ENCODE peak calls at places on chromosomes 16 and 17, in six cellular contexts. E, P, O, X, T and N are unnamed samples.
A peak's percentile ranks its signal among the peaks of the same experiment; 100 is the strongest.

GRCh38 chr17:68456529-68457167 is 648 bp downstream of the WIPI1 start:
- DNase-seq in X (peak; percentile 79), P (peak; percentile 62), O (peak; percentile 87), E (peak; percentile 93), T (peak; percentile 87), N (no peak)

GRCh38 chr16:17784073-17784472 is 313.3 kb upstream of the XYLT1 start:
- DNase-seq in X (no peak), P (no peak), E (no peak), T (peak; percentile 34), O (no peak), N (no peak)

GRCh38 chr17:17495448-17496188 is 577 bp downstream of the RASD1 start:
- DNase-seq in X (peak; percentile 68), O (peak; percentile 84), E (no peak), T (no peak), P (no peak), N (peak; percentile 20)

GRCh38 chr16:83420206-83420760 is 387.5 kb upstream of the HSBP1 start:
- DNase-seq in O (no peak), X (no peak), P (no peak), T (peak; percentile 26), E (peak; percentile 10), N (no peak)

GRCh38 chr16:88785106-88785924 is at the start of gene PIEZO1:
- DNase-seq in O (peak; percentile 97), E (no peak), P (peak; percentile 75), T (peak; percentile 47), X (peak; percentile 87), N (peak; percentile 83)

GRCh38 chr17:1490643-1491405 is 1.7 kb downstream of the MYO1C start:
- DNase-seq in O (peak; percentile 94), X (peak; percentile 85), T (peak; percentile 42), E (no peak), P (peak; percentile 40), N (peak; percentile 36)

GRCh38 chr17:29546085-29546484 is 20.8 kb downstream of the ABHD15 start:
- DNase-seq in E (no peak), O (no peak), X (no peak), P (no peak), T (no peak), N (no peak)

GRCh38 chr16:10619271-10619849 is 39.0 kb upstream of the EMP2 start:
- DNase-seq in O (no peak), T (peak; percentile 45), E (no peak), P (peak; percentile 82), X (peak; percentile 88), N (no peak)

GRCh38 chr16:87441886-87442580 is 49.9 kb downstream of the MAP1LC3B start:
- DNase-seq in X (no peak), E (no peak), T (no peak), O (no peak), P (no peak), N (no peak)

GRCh38 chr16:86934581-86935322 is 356.4 kb downstream of the FOXL1 start:
- DNase-seq in E (no peak), P (no peak), X (peak; percentile 33), T (no peak), O (no peak), N (no peak)

GRCh38 chr17:48791128-48792032 is 25.6 kb downstream of the TTLL6 start:
- DNase-seq in O (no peak), P (peak; percentile 66), E (peak; percentile 94), T (peak; percentile 68), X (peak; percentile 70), N (no peak)

GRCh38 chr17:54980372-54980771 is 11.8 kb downstream of the STXBP4 start:
- DNase-seq in E (no peak), O (no peak), P (no peak), X (no peak), T (no peak), N (no peak)

GRCh38 chr17:45311406-45311761 is 5.4 kb downstream of the MAP3K14 start:
- DNase-seq in O (no peak), X (no peak), E (no peak), T (no peak), P (peak; percentile 37), N (no peak)

GRCh38 chr17:45313927-45314760 is 2.7 kb downstream of the MAP3K14 start:
- DNase-seq in P (no peak), X (no peak), T (no peak), O (no peak), E (no peak), N (no peak)

GRCh38 chr17:45311762-45312476 is 4.9 kb downstream of the MAP3K14 start:
- DNase-seq in X (peak; percentile 86), P (peak; percentile 33), E (no peak), O (peak; percentile 91), T (peak; percentile 96), N (peak; percentile 53)

GRCh38 chr17:45313419-45313771 is 3.4 kb downstream of the MAP3K14 start:
- DNase-seq in T (no peak), P (no peak), O (no peak), X (no peak), E (no peak), N (no peak)

GRCh38 chr17:45312477-45313418 is 4.1 kb downstream of the MAP3K14 start:
- DNase-seq in P (no peak), X (no peak), T (no peak), O (no peak), E (no peak), N (peak; percentile 19)
- H3K4me1 ChIP-seq in P (peaks cover 24% of the 10 kb centered on the region), X (peaks cover 40% of the 10 kb centered on the region), T (peaks cover 55% of the 10 kb centered on the region), O (peaks cover 88% of the 10 kb centered on the region), E (peaks cover 66% of the 10 kb centered on the region), N (peaks cover 48% of the 10 kb centered on the region)

GRCh38 chr17:82531431-82531881 is 11.9 kb downstream of the FOXK2 start:
- DNase-seq in X (no peak), E (no peak), T (peak; percentile 61), O (no peak), P (no peak), N (no peak)

GRCh38 chr17:82542439-82542838 is 22.9 kb downstream of the FOXK2 start:
- DNase-seq in O (no peak), T (no peak), E (no peak), P (no peak), X (no peak), N (no peak)

GRCh38 chr17:82534401-82534812 is 14.9 kb downstream of the FOXK2 start:
- DNase-seq in E (no peak), T (peak; percentile 43), O (no peak), X (no peak), P (peak; percentile 75), N (no peak)

GRCh38 chr17:82536220-82537201 is 17.0 kb downstream of the FOXK2 start:
- DNase-seq in P (peak; percentile 28), X (no peak), O (no peak), E (no peak), T (peak; percentile 87), N (no peak)
- H3K4me1 ChIP-seq in P (peaks cover 8% of the 10 kb centered on the region), X (no peaks in the 10 kb centered on the region), O (peaks cover 81% of the 10 kb centered on the region), E (peaks cover 70% of the 10 kb centered on the region), T (peaks cover 42% of the 10 kb centered on the region), N (peaks cover 8% of the 10 kb centered on the region)

DNA sequence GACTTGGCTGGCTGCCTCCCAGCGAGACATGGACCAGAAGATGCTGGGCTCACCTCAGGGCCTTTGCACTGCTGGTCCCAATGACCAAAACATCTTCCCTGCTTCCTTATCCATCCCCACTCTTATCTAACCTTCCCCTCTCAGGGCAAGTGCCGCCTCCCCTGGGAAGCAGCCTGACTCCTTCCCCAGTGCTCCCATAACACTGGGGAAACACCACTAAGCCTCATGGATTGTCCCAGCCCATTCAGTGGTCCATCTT is 5.6 kb downstream of the TMC6 start:
- DNase-seq in E (no peak), O (peak; percentile 76), T (no peak), X (no peak), P (no peak), N (no peak)
- H3K4me1 ChIP-seq in E (peaks cover 37% of the 10 kb centered on the region), O (peaks cover 83% of the 10 kb centered on the region), T (peaks cover 7% of the 10 kb centered on the region), X (peaks cover 68% of the 10 kb centered on the region), P (peaks cover 25% of the 10 kb centered on the region), N (peaks cover 68% of the 10 kb centered on the region)

GRCh38 chr17:79410681-79411080 is 200.2 kb downstream of the RBFOX3 start:
- DNase-seq in O (no peak), E (no peak), X (no peak), P (no peak), T (no peak), N (no peak)

GRCh38 chr17:79405823-79406222 is 205.0 kb downstream of the RBFOX3 start:
- DNase-seq in O (no peak), E (no peak), X (no peak), P (no peak), T (no peak), N (no peak)

GRCh38 chr17:79407385-79407784 is 203.5 kb downstream of the RBFOX3 start:
- DNase-seq in T (no peak), P (no peak), E (no peak), O (no peak), X (no peak), N (no peak)

GRCh38 chr17:79406316-79406715 is 204.5 kb downstream of the RBFOX3 start:
- DNase-seq in E (no peak), P (no peak), X (no peak), T (no peak), O (no peak), N (no peak)

DNA sequence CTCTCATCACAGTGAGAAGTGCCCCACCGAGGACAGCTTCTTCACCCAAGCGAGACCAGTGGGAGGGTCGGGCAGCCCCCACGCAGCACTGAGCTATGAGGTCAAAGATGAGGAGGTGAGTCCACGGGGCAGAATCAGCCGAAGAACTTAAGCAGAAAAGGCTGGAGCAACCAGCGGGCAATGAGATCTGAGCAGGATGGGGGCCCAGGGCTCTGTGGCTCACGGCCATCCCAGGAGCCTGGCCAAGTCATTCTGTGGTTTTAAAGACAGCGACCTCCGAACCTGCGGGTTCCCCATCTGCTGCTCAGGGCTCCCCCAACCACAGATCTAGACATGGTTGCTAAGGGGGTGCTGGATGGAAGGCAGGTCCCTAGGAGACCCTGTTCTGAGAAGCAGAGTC is 202.6 kb downstream of the RBFOX3 start:
- DNase-seq in E (no peak), T (no peak), X (no peak), P (no peak), O (no peak), N (no peak)
- H3K4me1 ChIP-seq in E (no peaks in the 10 kb centered on the region), T (no peaks in the 10 kb centered on the region), X (no peaks in the 10 kb centered on the region), P (no peaks in the 10 kb centered on the region), O (no peaks in the 10 kb centered on the region), N (no peaks in the 10 kb centered on the region)

GRCh38 chr17:5913641-5914040 is 156.5 kb upstream of the WSCD1 start:
- DNase-seq in O (no peak), E (no peak), P (no peak), T (no peak), X (no peak), N (no peak)

GRCh38 chr17:5915337-5915736 is 154.8 kb upstream of the WSCD1 start:
- DNase-seq in P (no peak), E (no peak), O (no peak), X (no peak), T (peak; percentile 33), N (no peak)

GRCh38 chr17:5921919-5922318 is 148.3 kb upstream of the WSCD1 start:
- DNase-seq in X (no peak), P (no peak), O (peak; percentile 24), T (peak; percentile 79), E (no peak), N (no peak)

GRCh38 chr17:5922476-5922875 is 147.7 kb upstream of the WSCD1 start:
- DNase-seq in T (no peak), E (no peak), O (peak; percentile 40), X (no peak), P (no peak), N (no peak)

DNA sequence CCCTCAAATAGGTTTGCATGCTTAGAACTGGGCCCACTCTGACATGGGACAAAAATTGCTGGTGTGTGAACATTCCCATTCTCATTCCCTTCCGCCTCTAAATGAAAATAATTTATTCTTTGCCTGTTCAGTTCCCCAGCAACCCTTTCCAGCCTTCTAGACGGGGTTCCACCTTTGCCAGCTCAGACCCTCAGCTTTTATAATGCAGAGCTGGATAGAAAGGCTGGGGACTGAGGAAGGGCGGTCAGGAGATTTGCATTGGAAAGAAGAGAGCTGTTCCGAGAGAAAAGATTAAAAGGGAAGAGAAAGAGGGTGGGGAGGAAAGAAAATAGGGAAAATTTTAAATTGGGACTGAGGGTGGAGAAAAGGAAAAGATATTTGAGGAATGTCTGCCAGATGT is 151.1 kb upstream of the WSCD1 start:
- DNase-seq in P (no peak), X (no peak), O (peak; percentile 0), T (no peak), E (no peak), N (no peak)
- H3K4me1 ChIP-seq in P (no peaks in the 10 kb centered on the region), X (no peaks in the 10 kb centered on the region), O (no peaks in the 10 kb centered on the region), T (no peaks in the 10 kb centered on the region), E (no peaks in the 10 kb centered on the region), N (no peaks in the 10 kb centered on the region)